ENCODE peak calls at places on chromosomes 5 and 9, in six cellular contexts. X is neuronal stem cell, R is mammary epithelial cell, V is tibial nerve, N is mesendoderm, U is heart right ventricle. W is an unnamed sample.

GRCh38 chr5:453725-454481 is 10.9 kb downstream of the EXOC3 start:
- DNase-seq in R (peak; percentile 24), X (no peak), N (no peak), U (no peak), V (no peak), W (peak; percentile 54)

GRCh38 chr5:145824040-145824439 is 11.1 kb downstream of the PRELID2 start:
- DNase-seq in R (no peak), X (no peak), N (no peak), U (no peak), V (no peak), W (no peak)

GRCh38 chr5:110969502-110969901 is 102.0 kb upstream of the TSLP start:
- DNase-seq in R (no peak), U (no peak), V (no peak), N (no peak), X (no peak), W (no peak)

GRCh38 chr9:72928042-72928507 is 24.8 kb downstream of the ALDH1A1 start:
- DNase-seq in U (no peak), X (no peak), R (no peak), N (no peak), V (no peak), W (no peak)

GRCh38 chr5:32785639-32786216 is 74.6 kb downstream of the NPR3 start:
- DNase-seq in X (no peak), N (peak; percentile 3), R (peak; percentile 69), U (no peak), V (no peak), W (no peak)

GRCh38 chr9:93112116-93112863 is 16.3 kb downstream of the CARD19 start:
- DNase-seq in N (no peak), U (no peak), X (no peak), V (no peak), R (no peak), W (no peak)

GRCh38 chr9:101479337-101480045 is 43.9 kb upstream of the ALDOB start:
- DNase-seq in U (no peak), X (no peak), R (peak; percentile 91), N (peak; percentile 34), V (no peak), W (no peak)

GRCh38 chr9:77546391-77546790 is 101.7 kb downstream of the GNA14 start:
- DNase-seq in V (no peak), R (no peak), U (no peak), N (peak; percentile 80), X (no peak), W (no peak)

GRCh38 chr9:124251605-124252366 is 6.0 kb upstream of the NEK6 start:
- DNase-seq in V (no peak), X (no peak), U (no peak), R (no peak), N (peak; percentile 83), W (no peak)

GRCh38 chr9:109098960-109099308 is 20.8 kb downstream of the TMEM245 start:
- DNase-seq in V (no peak), U (no peak), X (no peak), R (no peak), N (peak; percentile 35), W (no peak)

GRCh38 chr9:81826541-81826906 is 101.7 kb upstream of the SPATA31D4 start:
- DNase-seq in N (no peak), R (no peak), X (no peak), U (peak; percentile 76), V (peak; percentile 62), W (no peak)

GRCh38 chr9:110206388-110206787 is 1.6 kb downstream of the C9orf152 start:
- DNase-seq in X (no peak), N (no peak), R (no peak), V (no peak), U (no peak), W (no peak)

GRCh38 chr9:115018547-115019435 is 88.4 kb upstream of the TNFSF8 start:
- DNase-seq in N (peak; percentile 27), V (no peak), R (no peak), U (no peak), X (no peak), W (no peak)

GRCh38 chr9:110921705-110922104 is 116.6 kb downstream of the LPAR1 start:
- DNase-seq in U (no peak), V (no peak), R (no peak), N (no peak), X (no peak), W (no peak)

GRCh38 chr5:87300744-87301143 is 33.1 kb downstream of the RASA1 start:
- DNase-seq in U (no peak), R (peak; percentile 94), N (peak; percentile 62), V (no peak), X (no peak), W (no peak)

GRCh38 chr9:79166005-79166404 is 405.8 kb upstream of the TLE4 start:
- DNase-seq in R (peak; percentile 23), U (no peak), V (no peak), X (no peak), N (no peak), W (no peak)

GRCh38 chr9:25681270-25681669 is 3.0 kb upstream of the TUSC1 start:
- DNase-seq in U (no peak), N (no peak), X (no peak), V (no peak), R (peak; percentile 22), W (no peak)

GRCh38 chr9:118985851-118986250 is 383.4 kb downstream of the BRINP1 start:
- DNase-seq in X (no peak), U (no peak), R (no peak), V (no peak), N (no peak), W (no peak)

DNA sequence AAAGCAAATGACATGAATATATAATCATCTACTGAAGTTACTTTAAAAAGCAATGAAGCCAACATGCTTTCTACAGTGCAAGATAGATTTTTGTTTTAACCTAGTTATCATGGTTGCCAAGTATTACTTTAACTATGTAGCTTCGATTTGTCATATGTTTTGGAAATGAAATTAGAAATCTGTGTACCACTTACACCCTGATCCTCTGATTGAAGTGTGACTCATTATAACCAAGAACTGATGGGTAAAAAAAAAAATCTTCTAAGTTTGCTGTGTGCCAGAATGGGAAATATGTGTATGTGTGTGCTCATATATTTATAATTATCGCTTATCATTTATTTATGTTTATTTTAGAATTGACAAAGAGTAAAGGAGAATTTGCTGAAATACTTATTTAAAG is 9.1 kb upstream of the CDC42SE2 start:
- DNase-seq in V (no peak), N (no peak), X (no peak), R (no peak), U (no peak), W (peak; percentile 38)
- H3K4me3 ChIP-seq in V (no peak overlapping the region), N (no peak overlapping the region), X (no peak overlapping the region), R (no peak overlapping the region), U (no peak overlapping the region), W (peak overlapping the region; percentile 100)

DNA sequence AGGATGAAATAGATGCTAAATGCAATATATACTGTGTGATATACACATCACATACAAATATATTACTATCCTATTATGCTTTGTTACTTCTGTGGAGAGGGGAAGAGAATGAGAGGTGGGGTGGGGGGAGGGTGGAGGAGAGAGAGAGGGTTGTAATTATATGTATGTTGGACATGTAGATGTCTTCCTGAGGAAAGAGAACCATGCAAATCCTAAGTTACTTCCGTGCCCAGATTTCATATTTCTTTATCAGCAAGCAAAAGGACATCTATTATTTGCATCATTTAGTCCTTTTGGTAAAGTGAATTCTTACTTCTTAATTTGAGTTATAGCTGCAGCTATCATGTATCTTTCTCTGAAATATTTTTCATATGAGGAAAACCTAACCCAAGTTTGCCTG is 187.5 kb downstream of the ADGRV1 start:
- DNase-seq in V (no peak), U (no peak), X (no peak), R (no peak), N (no peak), W (no peak)
- H3K36me3 ChIP-seq in V (no peaks in the 10 kb centered on the region), U (no peaks in the 10 kb centered on the region), X (no peaks in the 10 kb centered on the region), R (no peaks in the 10 kb centered on the region), N (no peaks in the 10 kb centered on the region), W (no peaks in the 10 kb centered on the region)

GRCh38 chr5:174642816-174643405 is 81.5 kb upstream of the MSX2 start:
- DNase-seq in U (no peak), R (no peak), N (peak; percentile 46), V (no peak), X (no peak), W (no peak)
- H3K4me3 ChIP-seq in U (no peak overlapping the region), R (no peak overlapping the region), N (no peak overlapping the region), V (no peak overlapping the region), X (no peak overlapping the region), W (no peak overlapping the region)

DNA sequence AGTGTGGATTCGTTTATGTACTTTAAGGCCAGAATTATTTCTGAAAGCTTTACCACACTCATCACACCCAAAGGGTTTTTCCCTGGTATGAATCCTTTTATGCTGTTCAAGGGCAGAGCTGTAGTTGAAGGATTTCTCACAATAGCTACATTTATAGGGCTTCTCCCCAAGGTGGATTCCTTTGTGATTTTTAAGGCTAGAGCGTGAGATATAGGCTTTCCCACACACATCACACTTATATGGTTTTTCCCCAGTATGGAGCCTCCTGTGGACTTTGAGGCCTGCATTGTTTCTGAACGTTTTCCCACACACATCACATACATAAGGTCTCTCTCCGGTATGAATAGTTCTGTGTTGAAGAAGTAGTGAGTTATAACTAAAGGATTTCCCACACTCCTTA is 11.2 kb downstream of the ZFP62 start:
- DNase-seq in V (no peak), R (no peak), X (no peak), N (no peak), U (no peak), W (no peak)
- H3K36me3 ChIP-seq in V (peaks cover 22% of the 10 kb centered on the region), R (peaks cover 26% of the 10 kb centered on the region), X (peaks cover 31% of the 10 kb centered on the region), N (peaks cover 21% of the 10 kb centered on the region), U (peaks cover 43% of the 10 kb centered on the region), W (peaks cover 36% of the 10 kb centered on the region)

DNA sequence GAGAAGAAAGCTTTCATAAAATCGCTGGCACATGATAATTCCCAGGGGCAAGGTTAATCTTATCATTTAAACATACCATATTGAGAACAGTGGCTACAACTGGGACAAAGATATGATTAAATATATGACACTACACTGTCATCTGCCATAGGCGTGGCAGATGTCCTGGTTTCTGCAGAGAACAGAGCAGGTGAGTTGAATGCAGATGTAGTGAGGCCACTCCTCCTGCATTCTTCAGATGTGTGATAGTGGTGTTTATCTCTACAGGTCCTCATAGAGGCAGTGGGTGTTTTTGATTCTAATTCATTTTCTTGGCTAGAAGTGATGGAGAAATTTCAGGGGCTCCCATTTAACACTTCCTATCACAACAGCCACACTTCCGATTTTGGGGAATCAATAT is 237.0 kb upstream of the CDH9 start:
- DNase-seq in X (no peak), U (no peak), R (no peak), N (peak; percentile 51), V (no peak), W (no peak)
- H3K4me3 ChIP-seq in X (no peak overlapping the region), U (no peak overlapping the region), R (no peak overlapping the region), N (no peak overlapping the region), V (no peak overlapping the region), W (no peak overlapping the region)

GRCh38 chr9:137717776-137718327 is 99.0 kb downstream of the EHMT1 start:
- DNase-seq in U (no peak), R (no peak), V (no peak), N (no peak), X (no peak), W (no peak)
- H3K36me3 ChIP-seq in U (peaks cover 49% of the 10 kb centered on the region), R (peaks cover 10% of the 10 kb centered on the region), V (no peaks in the 10 kb centered on the region), N (peaks cover 11% of the 10 kb centered on the region), X (peaks cover 27% of the 10 kb centered on the region), W (peaks cover 36% of the 10 kb centered on the region)

W was measured in CD4-positive, CD25-positive, alpha-beta regulatory T cell.